ENCODE peak calls at places on chromosomes 4 and X, in four cellular contexts. H, C, L and P are unnamed samples.

GRCh38 chr4:2927016-2927695 is 36.0 kb downstream of the NOP14 start:
- DNase-seq in H (no peak), C (no peak), L (no peak), P (no peak)

GRCh38 chr4:181488926-181489325 is 754.3 kb upstream of the TENM3 start:
- DNase-seq in H (no peak), C (no peak), L (no peak), P (no peak)

GRCh38 chrX:65846974-65847373 is 179.5 kb downstream of the MSN start:
- DNase-seq in H (no peak), C (no peak), L (no peak), P (no peak)

GRCh38 chr4:112361181-112361791 is 64.1 kb downstream of the ALPK1 start:
- DNase-seq in H (no peak), C (no peak), L (peak), P (no peak)

GRCh38 chr4:14529653-14530052 is 472.6 kb upstream of the CPEB2 start:
- DNase-seq in H (no peak), C (no peak), L (no peak), P (no peak)

GRCh38 chr4:91243132-91243531 is 1060.6 kb upstream of the GRID2 start:
- DNase-seq in H (no peak), C (no peak), L (no peak), P (no peak)

GRCh38 chrX:120840826-120841225 is 34.8 kb downstream of the CT47B1 start:
- DNase-seq in H (no peak), C (no peak), L (peak), P (no peak)

GRCh38 chr4:85854543-85854942 is 379.6 kb downstream of the ARHGAP24 start:
- DNase-seq in H (no peak), C (no peak), L (no peak), P (no peak)

GRCh38 chr4:169185133-169185956 is 85.4 kb downstream of the SH3RF1 start:
- DNase-seq in H (no peak), C (no peak), L (no peak), P (no peak)

GRCh38 chr4:161182913-161183312 is 980.9 kb downstream of the FSTL5 start:
- DNase-seq in H (no peak), C (no peak), L (no peak), P (no peak)

GRCh38 chrX:72620550-72621145 is 48.0 kb upstream of the HDAC8 start:
- DNase-seq in H (no peak), C (no peak), L (peak), P (no peak)

GRCh38 chrX:1444896-1445480 is 7.7 kb downstream of the ASMTL start:
- DNase-seq in H (no peak), C (no peak), L (no peak), P (no peak)

GRCh38 chr4:56656346-56656643 is 24.8 kb downstream of the HOPX start:
- DNase-seq in H (no peak), C (peak), L (no peak), P (no peak)